ENCODE peak calls at places on chromosomes 5 and 9, in four cellular contexts. One of them, this sample, is unnamed. For H3K27me3, the result is how much of the 10 kb centered on the place peaks cover.

GRCh38 chr9:137478613-137479314 is 19.6 kb upstream of the NSMF start:
- DNase-seq in sigmoid colon: peak
- DNase-seq in ovary: no peak
- DNase-seq in breast epithelium: no peak
- DNase-seq in this sample: peak

GRCh38 chr5:149546974-149547373 is 4.3 kb downstream of the CSNK1A1 start:
- DNase-seq in breast epithelium: no peak
- DNase-seq in sigmoid colon: no peak
- DNase-seq in ovary: no peak
- DNase-seq in this sample: no peak

GRCh38 chr5:118371973-118372650 is 616.2 kb downstream of the DTWD2 start:
- DNase-seq in breast epithelium: no peak
- DNase-seq in ovary: peak
- DNase-seq in sigmoid colon: no peak
- DNase-seq in this sample: no peak

GRCh38 chr5:91280942-91281269 is 102.2 kb downstream of the ARRDC3 start:
- DNase-seq in sigmoid colon: no peak
- DNase-seq in breast epithelium: no peak
- DNase-seq in ovary: no peak
- DNase-seq in this sample: no peak

GRCh38 chr5:159459951-159460538 is 129.8 kb upstream of the IL12B start:
- DNase-seq in sigmoid colon: no peak
- DNase-seq in ovary: no peak
- DNase-seq in breast epithelium: no peak
- DNase-seq in this sample: no peak

GRCh38 chr5:138212828-138213160 is 329 bp downstream of the CDC23 start:
- DNase-seq in breast epithelium: no peak
- DNase-seq in sigmoid colon: no peak
- DNase-seq in ovary: no peak
- DNase-seq in this sample: no peak

GRCh38 chr9:96048116-96048953 is 172.8 kb downstream of the ERCC6L2 start:
- DNase-seq in sigmoid colon: no peak
- DNase-seq in breast epithelium: no peak
- DNase-seq in ovary: peak
- DNase-seq in this sample: no peak

GRCh38 chr5:180283026-180283615 is 8.8 kb downstream of the MAPK9 start:
- DNase-seq in sigmoid colon: no peak
- DNase-seq in breast epithelium: no peak
- DNase-seq in ovary: no peak
- DNase-seq in this sample: no peak

GRCh38 chr9:77000330-77000729 is 19.1 kb upstream of the FOXB2 start:
- DNase-seq in breast epithelium: no peak
- DNase-seq in sigmoid colon: no peak
- DNase-seq in ovary: no peak
- DNase-seq in this sample: no peak

GRCh38 chr9:88759374-88759773 is 224.4 kb downstream of the NXNL2 start:
- DNase-seq in sigmoid colon: no peak
- DNase-seq in breast epithelium: no peak
- DNase-seq in ovary: no peak
- DNase-seq in this sample: no peak

GRCh38 chr5:124872615-124873014 is 126.2 kb upstream of the ZNF608 start:
- DNase-seq in ovary: no peak
- DNase-seq in breast epithelium: no peak
- DNase-seq in sigmoid colon: no peak
- DNase-seq in this sample: no peak

GRCh38 chr5:136686192-136686872 is 321.0 kb upstream of the TRPC7 start:
- DNase-seq in breast epithelium: no peak
- DNase-seq in ovary: no peak
- DNase-seq in sigmoid colon: no peak
- DNase-seq in this sample: no peak

GRCh38 chr9:84139296-84140100 is 158.9 kb downstream of the RMI1 start:
- DNase-seq in ovary: peak
- DNase-seq in breast epithelium: peak
- DNase-seq in sigmoid colon: no peak
- DNase-seq in this sample: peak

GRCh38 chr9:133775951-133776905 is 38.1 kb upstream of the SARDH start:
- DNase-seq in breast epithelium: no peak
- DNase-seq in ovary: no peak
- DNase-seq in sigmoid colon: no peak
- DNase-seq in this sample: no peak

GRCh38 chr5:100306000-100306399 is 229.2 kb upstream of the FAM174A start:
- DNase-seq in ovary: no peak
- DNase-seq in breast epithelium: no peak
- DNase-seq in sigmoid colon: no peak
- DNase-seq in this sample: no peak

GRCh38 chr5:100313657-100314056 is 221.5 kb upstream of the FAM174A start:
- DNase-seq in breast epithelium: no peak
- DNase-seq in ovary: no peak
- DNase-seq in sigmoid colon: no peak
- DNase-seq in this sample: no peak

GRCh38 chr5:100311811-100312210 is 223.4 kb upstream of the FAM174A start:
- DNase-seq in sigmoid colon: no peak
- DNase-seq in ovary: no peak
- DNase-seq in breast epithelium: no peak
- DNase-seq in this sample: no peak
- TF ChIP-seq CTCF in sigmoid colon: no peak
- TF ChIP-seq CTCF in ovary: no peak
- TF ChIP-seq CTCF in breast epithelium: no peak
- TF ChIP-seq CTCF in this sample: no peak

GRCh38 chr9:2017209-2017458 is 2.0 kb downstream of the SMARCA2 start:
- DNase-seq in sigmoid colon: no peak
- DNase-seq in ovary: no peak
- DNase-seq in breast epithelium: no peak
- DNase-seq in this sample: no peak
- H3K27me3 ChIP-seq in sigmoid colon: under half
- H3K27me3 ChIP-seq in ovary: under half
- H3K27me3 ChIP-seq in breast epithelium: under half
- H3K27me3 ChIP-seq in this sample: under half

DNA sequence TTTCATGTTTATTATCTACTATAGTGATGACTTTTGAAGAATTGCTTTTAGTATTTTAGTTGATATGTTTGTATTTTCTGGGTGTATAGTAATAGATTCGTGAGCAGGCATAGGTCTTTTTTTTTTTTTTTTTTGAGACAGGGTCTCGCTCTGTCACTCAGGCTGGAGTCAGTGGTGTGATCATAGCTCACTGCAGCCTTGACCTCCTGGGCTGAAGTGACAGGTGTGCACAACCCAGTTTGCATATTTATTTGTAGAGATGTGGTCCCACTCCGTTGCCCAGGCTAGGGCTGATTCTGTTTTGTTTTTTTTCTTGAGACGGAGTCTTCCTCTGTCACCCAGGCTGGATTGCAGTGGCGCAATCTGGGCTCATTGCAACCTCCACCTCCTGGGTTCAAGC is 11.9 kb downstream of the ERBIN start:
- DNase-seq in sigmoid colon: no peak
- DNase-seq in breast epithelium: no peak
- DNase-seq in ovary: no peak
- DNase-seq in this sample: no peak
- TF ChIP-seq CTCF in sigmoid colon: no peak
- TF ChIP-seq CTCF in breast epithelium: no peak
- TF ChIP-seq CTCF in ovary: no peak
- TF ChIP-seq CTCF in this sample: no peak

DNA sequence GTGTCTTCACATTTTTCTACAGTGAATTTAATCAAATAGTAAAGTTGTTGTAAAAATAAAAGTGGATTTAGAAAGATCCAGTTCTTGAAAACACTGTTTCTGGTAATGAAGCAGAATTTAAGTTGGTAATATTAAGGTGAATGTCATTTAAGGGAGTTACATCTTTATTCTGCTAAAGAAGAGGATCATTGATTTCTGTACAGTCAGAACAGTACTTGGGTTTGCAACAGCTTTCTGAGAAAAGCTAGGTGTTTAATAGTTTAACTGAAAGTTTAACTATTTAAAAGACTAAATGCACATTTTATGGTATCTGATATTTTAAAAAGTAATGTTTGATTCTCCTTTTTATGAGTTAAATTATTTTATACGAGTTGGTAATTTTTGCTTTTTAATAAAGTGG is 60.4 kb downstream of the MTAP start:
- DNase-seq in sigmoid colon: no peak
- DNase-seq in ovary: no peak
- DNase-seq in breast epithelium: no peak
- DNase-seq in this sample: no peak
- H3K27me3 ChIP-seq in sigmoid colon: under half
- H3K27me3 ChIP-seq in ovary: under half
- H3K27me3 ChIP-seq in breast epithelium: under half
- H3K27me3 ChIP-seq in this sample: under half

GRCh38 chr5:147509710-147510651 is at the start of gene DPYSL3:
- DNase-seq in ovary: peak
- DNase-seq in breast epithelium: peak
- DNase-seq in sigmoid colon: peak
- DNase-seq in this sample: peak
- TF ChIP-seq CTCF in ovary: peak
- TF ChIP-seq CTCF in breast epithelium: no peak
- TF ChIP-seq CTCF in sigmoid colon: peak
- TF ChIP-seq CTCF in this sample: peak

GRCh38 chr5:95709967-95710650 is 21.0 kb upstream of the RHOBTB3 start:
- DNase-seq in sigmoid colon: peak
- DNase-seq in ovary: peak
- DNase-seq in breast epithelium: no peak
- DNase-seq in this sample: no peak

GRCh38 chr5:95712347-95712958 is 18.7 kb upstream of the RHOBTB3 start:
- DNase-seq in sigmoid colon: no peak
- DNase-seq in ovary: no peak
- DNase-seq in breast epithelium: no peak
- DNase-seq in this sample: no peak

GRCh38 chr5:95708876-95709275 is 22.3 kb upstream of the RHOBTB3 start:
- DNase-seq in sigmoid colon: no peak
- DNase-seq in ovary: no peak
- DNase-seq in breast epithelium: no peak
- DNase-seq in this sample: no peak

GRCh38 chr5:95713960-95714710 is 17.0 kb upstream of the RHOBTB3 start:
- DNase-seq in ovary: peak
- DNase-seq in sigmoid colon: no peak
- DNase-seq in breast epithelium: no peak
- DNase-seq in this sample: no peak

GRCh38 chr5:95711501-95712346 is 19.4 kb upstream of the RHOBTB3 start:
- DNase-seq in sigmoid colon: no peak
- DNase-seq in ovary: no peak
- DNase-seq in breast epithelium: no peak
- DNase-seq in this sample: no peak
- H3K27me3 ChIP-seq in sigmoid colon: under half
- H3K27me3 ChIP-seq in ovary: under half
- H3K27me3 ChIP-seq in breast epithelium: under half
- H3K27me3 ChIP-seq in this sample: under half